ENCODE peak calls at places on chromosomes 13 and 19, in eight cellular contexts. F, O, A, Q, H, N, Z and M are unnamed samples. For H3K4me1, the result is how much of the 10 kb centered on the place peaks cover.

GRCh38 chr13:100808330-100808729 is 133.7 kb upstream of the TMTC4 start:
- DNase-seq in A (no peak), Z (no peak), N (no peak), O (no peak), H (no peak), Q (no peak), F (no peak), M (no peak)

GRCh38 chr13:38687246-38688229 is 661 bp downstream of the FREM2 start:
- DNase-seq in H (peak), A (peak), O (peak), Q (peak), F (peak), N (no peak), Z (no peak), M (no peak)

GRCh38 chr19:4352701-4353121 is 9.3 kb downstream of the MPND start:
- DNase-seq in N (peak), F (no peak), Z (no peak), O (peak), Q (no peak), A (peak), H (no peak), M (no peak)

GRCh38 chr19:6055013-6055795 is 55.1 kb downstream of the RFX2 start:
- DNase-seq in Q (no peak), O (no peak), A (no peak), H (no peak), N (no peak), Z (no peak), F (no peak), M (no peak)

GRCh38 chr13:114115796-114116195 is 16.6 kb downstream of the RASA3 start:
- DNase-seq in F (peak), A (peak), Z (no peak), O (no peak), H (no peak), Q (no peak), N (no peak), M (no peak)

GRCh38 chr19:31338069-31338767 is 11.0 kb downstream of the TSHZ3 start:
- DNase-seq in Z (no peak), F (peak), A (peak), H (peak), Q (peak), N (peak), O (peak), M (no peak)

GRCh38 chr13:41668130-41668757 is 210.9 kb downstream of the RGCC start:
- DNase-seq in F (peak), A (peak), Q (peak), O (peak), N (peak), H (peak), Z (peak), M (peak)

GRCh38 chr13:46386996-46387851 is at the start of gene RUBCNL:
- DNase-seq in Q (no peak), Z (no peak), A (no peak), O (no peak), N (no peak), H (no peak), F (peak), M (no peak)

GRCh38 chr13:93628136-93628535 is 401.5 kb downstream of the GPC6 start:
- DNase-seq in F (no peak), H (no peak), A (no peak), N (no peak), Q (no peak), Z (no peak), O (no peak), M (no peak)

GRCh38 chr13:50596103-50596502 is 247.4 kb downstream of the DLEU7 start:
- DNase-seq in Q (no peak), Z (no peak), N (no peak), A (no peak), O (no peak), H (no peak), F (no peak), M (no peak)

GRCh38 chr13:66410314-66410713 is 819.8 kb downstream of the PCDH9 start:
- DNase-seq in O (no peak), A (no peak), H (no peak), Z (no peak), N (no peak), Q (no peak), F (no peak), M (no peak)

GRCh38 chr19:33456076-33456844 is 65.3 kb downstream of the PEPD start:
- DNase-seq in H (no peak), Q (no peak), O (no peak), A (peak), N (no peak), F (no peak), Z (no peak), M (no peak)

GRCh38 chr19:30089086-30089665 is 147.1 kb downstream of the URI1 start:
- DNase-seq in F (no peak), A (no peak), O (no peak), H (no peak), Z (no peak), Q (no peak), N (no peak), M (no peak)

GRCh38 chr13:38341149-38341692 is 8.4 kb upstream of the UFM1 start:
- DNase-seq in A (no peak), N (no peak), Z (no peak), F (no peak), H (no peak), Q (no peak), O (no peak), M (no peak)

GRCh38 chr19:27774827-27775226 is 1438.1 kb downstream of the UQCRFS1 start:
- DNase-seq in A (no peak), Q (no peak), F (no peak), O (no peak), Z (no peak), H (no peak), N (no peak), M (no peak)

GRCh38 chr13:23411706-23412105 is 21.8 kb downstream of the SACS start:
- DNase-seq in Z (no peak), O (no peak), F (no peak), N (no peak), Q (no peak), A (no peak), H (no peak), M (no peak)

GRCh38 chr13:53068841-53069520 is 40.4 kb downstream of the OLFM4 start:
- DNase-seq in N (no peak), F (no peak), H (no peak), Z (no peak), O (no peak), A (no peak), Q (no peak), M (no peak)

GRCh38 chr19:6826281-6826920 is 53.9 kb downstream of the VAV1 start:
- DNase-seq in N (no peak), Q (no peak), O (no peak), Z (no peak), F (no peak), A (no peak), H (no peak), M (no peak)

GRCh38 chr13:94524407-94524806 is 44.9 kb upstream of the DCT start:
- DNase-seq in F (no peak), Q (no peak), O (no peak), A (no peak), Z (no peak), N (no peak), H (no peak), M (no peak)

GRCh38 chr13:100528820-100529219 is 59.8 kb downstream of the GGACT start:
- DNase-seq in Q (no peak), F (no peak), Z (no peak), N (no peak), O (no peak), A (no peak), H (no peak), M (no peak)

GRCh38 chr19:35223856-35224505 is 4.6 kb downstream of the FAM187B start:
- DNase-seq in F (no peak), A (no peak), N (no peak), O (no peak), Q (no peak), H (no peak), Z (no peak), M (no peak)

GRCh38 chr19:39152066-39152465 is 26.5 kb downstream of the PAK4 start:
- DNase-seq in N (no peak), Q (no peak), F (no peak), O (no peak), A (no peak), H (no peak), Z (no peak), M (no peak)

GRCh38 chr19:13842294-13843103 is 34.4 kb upstream of the NANOS3 start:
- DNase-seq in N (peak), Z (no peak), Q (peak), A (peak), O (peak), H (peak), F (peak), M (peak)

GRCh38 chr13:52782486-52783448 is 43.1 kb upstream of the CNMD start:
- DNase-seq in A (no peak), N (no peak), Z (no peak), O (no peak), Q (no peak), F (no peak), H (no peak), M (no peak)

DNA sequence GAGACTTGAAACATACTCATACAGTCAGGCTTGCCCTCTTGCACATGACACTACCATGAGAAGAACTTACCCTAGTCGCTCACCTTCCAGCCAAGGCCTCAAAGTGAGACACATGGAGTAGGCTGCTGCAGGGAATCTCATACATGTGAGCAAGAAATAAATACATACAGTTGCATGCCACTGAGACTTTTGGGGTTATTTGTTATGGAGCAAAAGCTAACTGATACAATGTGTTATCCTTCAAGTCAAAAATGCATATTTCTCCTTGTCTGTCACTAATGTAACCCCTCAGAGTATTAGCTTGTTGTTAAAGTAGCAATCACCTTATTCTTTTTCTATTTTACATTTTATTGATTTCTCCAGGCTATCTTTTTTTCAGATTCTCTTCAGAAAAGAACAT is 58.1 kb downstream of the FOXO1 start:
- DNase-seq in N (no peak), O (no peak), Q (no peak), H (no peak), F (no peak), Z (no peak), A (no peak), M (no peak)
- H3K4me1 ChIP-seq in N (under half), O (under half), Q (under half), H (under half), F (under half), Z (under half), A (under half), M (under half)

GRCh38 chr19:45717983-45718650 is 12.6 kb downstream of the FBXO46 start:
- DNase-seq in H (no peak), Q (no peak), N (no peak), F (no peak), O (peak), A (peak), Z (no peak), M (no peak)
- TF ChIP-seq POLR2A in H (no peak), Q (no peak), N (no peak), F (no peak), O (no peak), A (no peak), Z (no peak), M (no peak)

GRCh38 chr13:44236370-44236769 is 137.3 kb upstream of the SERP2 start:
- DNase-seq in Q (no peak), F (no peak), O (no peak), A (no peak), Z (no peak), N (peak), H (no peak), M (no peak)
- H3K4me1 ChIP-seq in Q (under half), F (under half), O (under half), A (under half), Z (under half), N (under half), H (under half), M (under half)

GRCh38 chr13:30907167-30907761 is 1.2 kb downstream of the MEDAG start:
- DNase-seq in N (peak), A (no peak), F (no peak), O (no peak), Z (no peak), Q (no peak), H (no peak), M (no peak)

GRCh38 chr13:30908416-30908980 is 2.4 kb downstream of the MEDAG start:
- DNase-seq in Z (no peak), Q (no peak), F (no peak), A (no peak), H (peak), N (peak), O (no peak), M (no peak)

GRCh38 chr13:30906411-30906990 is 430 bp downstream of the MEDAG start:
- DNase-seq in Z (no peak), O (no peak), F (no peak), Q (no peak), N (no peak), A (no peak), H (peak), M (no peak)

GRCh38 chr13:30904043-30904442 is 2.0 kb upstream of the MEDAG start:
- DNase-seq in Q (no peak), O (no peak), N (peak), H (no peak), A (no peak), Z (no peak), F (no peak), M (no peak)

DNA sequence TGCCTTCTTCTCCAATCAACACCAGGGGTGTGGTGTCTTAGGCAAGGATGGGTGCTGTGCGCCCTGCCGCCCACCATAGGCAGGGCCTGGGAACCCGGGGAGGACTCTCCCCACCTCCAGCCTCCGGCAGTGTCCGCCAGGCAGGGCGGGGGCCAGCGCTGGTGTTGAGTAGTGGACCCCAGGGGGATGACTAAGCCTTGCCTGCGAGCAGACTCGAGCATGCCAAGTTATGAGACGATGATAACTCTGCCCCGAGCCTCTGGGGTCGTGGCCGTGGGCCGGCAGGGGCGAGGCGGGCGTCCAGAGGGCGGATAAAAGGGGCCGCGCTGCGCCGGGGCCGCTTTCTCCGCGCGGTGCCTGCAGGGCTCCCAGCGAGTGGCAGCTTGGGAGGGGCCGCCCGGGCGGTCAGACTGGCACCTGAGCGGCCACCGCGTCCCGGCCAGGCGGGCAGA is at the start of gene MEDAG:
- DNase-seq in F (peak), A (peak), Q (no peak), N (peak), O (peak), H (peak), Z (no peak), M (no peak)
- TF ChIP-seq POLR2A in F (no peak), A (no peak), Q (no peak), N (no peak), O (no peak), H (no peak), Z (no peak), M (no peak)

GRCh38 chr19:16457195-16457953 is 14.4 kb downstream of the EPS15L1 start:
- DNase-seq in Z (no peak), A (peak), H (peak), O (peak), F (peak), N (peak), Q (no peak), M (no peak)
- H3K4me1 ChIP-seq in Z (under half), A (under half), H (under half), O (under half), F (under half), N (under half), Q (under half), M (under half)

DNA sequence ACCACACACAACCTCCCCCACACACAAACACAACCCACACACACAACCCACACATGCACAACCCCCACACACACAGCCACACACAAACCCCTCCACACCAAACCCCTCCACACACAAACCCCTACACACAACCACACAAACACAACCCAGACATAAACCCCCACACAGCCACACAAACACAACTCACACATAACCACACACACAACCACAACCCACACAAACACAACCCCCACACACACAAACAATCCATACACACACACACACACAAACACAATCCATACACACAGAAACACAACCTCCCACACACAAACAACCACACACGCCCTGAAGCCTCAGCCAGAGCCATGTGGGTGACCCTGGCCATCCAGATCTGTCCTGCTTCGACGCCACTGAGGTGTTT is 30.0 kb upstream of the ISYNA1 start:
- DNase-seq in F (no peak), H (no peak), Z (no peak), Q (no peak), O (no peak), A (no peak), N (no peak), M (no peak)
- TF ChIP-seq POLR2A in F (no peak), H (no peak), Z (no peak), Q (no peak), O (no peak), A (no peak), N (no peak), M (no peak)